ENCODE peak calls at places on chromosomes 16 and 17, in four cellular contexts. One of them, this sample, is unnamed.

GRCh38 chr17:21001813-21002221 is 41.0 kb downstream of the USP22 start:
- DNase-seq in lower lobe of right lung: no peak
- DNase-seq in brain microvascular endothelial cell: no peak
- DNase-seq in right atrium auricular region: no peak
- DNase-seq in this sample: no peak

GRCh38 chr17:35028531-35029262 is 34.8 kb downstream of the RFFL start:
- DNase-seq in lower lobe of right lung: no peak
- DNase-seq in brain microvascular endothelial cell: no peak
- DNase-seq in right atrium auricular region: no peak
- DNase-seq in this sample: no peak

GRCh38 chr17:20092973-20093626 is 83.9 kb downstream of the SPECC1 start:
- DNase-seq in lower lobe of right lung: no peak
- DNase-seq in brain microvascular endothelial cell: no peak
- DNase-seq in right atrium auricular region: no peak
- DNase-seq in this sample: no peak

GRCh38 chr17:74037320-74037719 is 166.2 kb upstream of the RPL38 start:
- DNase-seq in lower lobe of right lung: no peak
- DNase-seq in brain microvascular endothelial cell: peak
- DNase-seq in right atrium auricular region: no peak
- DNase-seq in this sample: no peak

GRCh38 chr16:24568392-24568791 is 29.0 kb downstream of the RBBP6 start:
- DNase-seq in lower lobe of right lung: no peak
- DNase-seq in brain microvascular endothelial cell: no peak
- DNase-seq in right atrium auricular region: no peak
- DNase-seq in this sample: no peak

GRCh38 chr17:42642377-42642776 is 16.7 kb upstream of the TUBG2 start:
- DNase-seq in lower lobe of right lung: no peak
- DNase-seq in brain microvascular endothelial cell: no peak
- DNase-seq in right atrium auricular region: no peak
- DNase-seq in this sample: no peak

GRCh38 chr16:74832228-74832627 is 57.6 kb upstream of the FA2H start:
- DNase-seq in lower lobe of right lung: no peak
- DNase-seq in brain microvascular endothelial cell: no peak
- DNase-seq in right atrium auricular region: no peak
- DNase-seq in this sample: no peak

GRCh38 chr17:7562208-7562605 is 488 bp downstream of the SENP3 start:
- DNase-seq in lower lobe of right lung: no peak
- DNase-seq in brain microvascular endothelial cell: no peak
- DNase-seq in right atrium auricular region: no peak
- DNase-seq in this sample: no peak

GRCh38 chr17:39925282-39926134 is 1.9 kb downstream of the ORMDL3 start:
- DNase-seq in lower lobe of right lung: no peak
- DNase-seq in brain microvascular endothelial cell: no peak
- DNase-seq in right atrium auricular region: no peak
- DNase-seq in this sample: no peak

GRCh38 chr16:87295259-87295658 is 21.9 kb downstream of the C16orf95 start:
- DNase-seq in lower lobe of right lung: no peak
- DNase-seq in brain microvascular endothelial cell: no peak
- DNase-seq in right atrium auricular region: no peak
- DNase-seq in this sample: no peak

GRCh38 chr16:68234188-68235104 is 1.5 kb downstream of the ESRP2 start:
- DNase-seq in lower lobe of right lung: peak
- DNase-seq in brain microvascular endothelial cell: no peak
- DNase-seq in right atrium auricular region: no peak
- DNase-seq in this sample: no peak

GRCh38 chr17:40179923-40180659 is 2.8 kb downstream of the RAPGEFL1 start:
- DNase-seq in lower lobe of right lung: no peak
- DNase-seq in brain microvascular endothelial cell: peak
- DNase-seq in right atrium auricular region: no peak
- DNase-seq in this sample: no peak

GRCh38 chr16:84817206-84817605 is 2.6 kb upstream of the CRISPLD2 start:
- DNase-seq in lower lobe of right lung: no peak
- DNase-seq in brain microvascular endothelial cell: no peak
- DNase-seq in right atrium auricular region: no peak
- DNase-seq in this sample: no peak

GRCh38 chr17:13513039-13513405 is 88.7 kb downstream of the HS3ST3A1 start:
- DNase-seq in lower lobe of right lung: no peak
- DNase-seq in brain microvascular endothelial cell: no peak
- DNase-seq in right atrium auricular region: no peak
- DNase-seq in this sample: no peak

GRCh38 chr17:915416-916201 is 64.0 kb downstream of the NXN start:
- DNase-seq in lower lobe of right lung: no peak
- DNase-seq in brain microvascular endothelial cell: no peak
- DNase-seq in right atrium auricular region: peak
- DNase-seq in this sample: no peak

GRCh38 chr16:81493755-81494433 is 49.3 kb downstream of the CMIP start:
- DNase-seq in lower lobe of right lung: no peak
- DNase-seq in brain microvascular endothelial cell: peak
- DNase-seq in right atrium auricular region: no peak
- DNase-seq in this sample: peak

GRCh38 chr16:22001591-22001990 is 675 bp upstream of the PDZD9 start:
- DNase-seq in lower lobe of right lung: no peak
- DNase-seq in brain microvascular endothelial cell: no peak
- DNase-seq in right atrium auricular region: no peak
- DNase-seq in this sample: peak

GRCh38 chr17:19940722-19941464 is 36.7 kb downstream of the AKAP10 start:
- DNase-seq in lower lobe of right lung: no peak
- DNase-seq in brain microvascular endothelial cell: peak
- DNase-seq in right atrium auricular region: no peak
- DNase-seq in this sample: no peak

GRCh38 chr16:2428051-2428786 is 1.0 kb upstream of the CCNF start:
- DNase-seq in lower lobe of right lung: no peak
- DNase-seq in brain microvascular endothelial cell: no peak
- DNase-seq in right atrium auricular region: no peak
- DNase-seq in this sample: no peak

GRCh38 chr17:13995856-13996635 is 73.3 kb upstream of the COX10 start:
- DNase-seq in lower lobe of right lung: no peak
- DNase-seq in brain microvascular endothelial cell: no peak
- DNase-seq in right atrium auricular region: no peak
- DNase-seq in this sample: no peak

GRCh38 chr16:12976936-12977335 is 75.5 kb downstream of the SHISA9 start:
- DNase-seq in lower lobe of right lung: no peak
- DNase-seq in brain microvascular endothelial cell: no peak
- DNase-seq in right atrium auricular region: no peak
- DNase-seq in this sample: no peak

GRCh38 chr17:55785181-55785580 is 34.3 kb downstream of the PCTP start:
- DNase-seq in lower lobe of right lung: no peak
- DNase-seq in brain microvascular endothelial cell: no peak
- DNase-seq in right atrium auricular region: no peak
- DNase-seq in this sample: no peak

GRCh38 chr16:66900721-66901441 is 17.8 kb downstream of the CDH16 start:
- DNase-seq in lower lobe of right lung: no peak
- DNase-seq in brain microvascular endothelial cell: no peak
- DNase-seq in right atrium auricular region: no peak
- DNase-seq in this sample: no peak

GRCh38 chr17:63694229-63694973 is 5.5 kb downstream of the LIMD2 start:
- DNase-seq in lower lobe of right lung: no peak
- DNase-seq in brain microvascular endothelial cell: no peak
- DNase-seq in right atrium auricular region: no peak
- DNase-seq in this sample: no peak

GRCh38 chr17:80612997-80613731 is 68.5 kb downstream of the RPTOR start:
- DNase-seq in lower lobe of right lung: no peak
- DNase-seq in brain microvascular endothelial cell: no peak
- DNase-seq in right atrium auricular region: no peak
- DNase-seq in this sample: no peak

GRCh38 chr17:39737761-39738567 is at the start of gene GRB7:
- DNase-seq in lower lobe of right lung: peak
- DNase-seq in brain microvascular endothelial cell: no peak
- DNase-seq in right atrium auricular region: no peak
- DNase-seq in this sample: no peak

GRCh38 chr16:27374794-27375499 is 27.0 kb upstream of the IL21R start:
- DNase-seq in lower lobe of right lung: peak
- DNase-seq in brain microvascular endothelial cell: peak
- DNase-seq in right atrium auricular region: peak
- DNase-seq in this sample: peak

GRCh38 chr16:66651474-66651765 is 45.1 kb downstream of the CMTM4 start:
- DNase-seq in lower lobe of right lung: no peak
- DNase-seq in brain microvascular endothelial cell: no peak
- DNase-seq in right atrium auricular region: no peak
- DNase-seq in this sample: no peak

GRCh38 chr16:19755268-19755667 is 37.2 kb downstream of the IQCK start:
- DNase-seq in lower lobe of right lung: no peak
- DNase-seq in brain microvascular endothelial cell: no peak
- DNase-seq in right atrium auricular region: no peak
- DNase-seq in this sample: no peak

GRCh38 chr17:58365980-58366595 is 14.1 kb upstream of the SUPT4H1 start:
- DNase-seq in lower lobe of right lung: no peak
- DNase-seq in brain microvascular endothelial cell: no peak
- DNase-seq in right atrium auricular region: no peak
- DNase-seq in this sample: no peak

GRCh38 chr17:35094902-35095301 is 24.8 kb downstream of the RAD51D start:
- DNase-seq in lower lobe of right lung: no peak
- DNase-seq in brain microvascular endothelial cell: peak
- DNase-seq in right atrium auricular region: no peak
- DNase-seq in this sample: peak

GRCh38 chr17:64534187-64534586 is 27.4 kb downstream of the CEP95 start:
- DNase-seq in lower lobe of right lung: no peak
- DNase-seq in brain microvascular endothelial cell: no peak
- DNase-seq in right atrium auricular region: no peak
- DNase-seq in this sample: no peak

GRCh38 chr17:60468371-60468770 is 46.1 kb downstream of the CHCT1 start:
- DNase-seq in lower lobe of right lung: no peak
- DNase-seq in brain microvascular endothelial cell: no peak
- DNase-seq in right atrium auricular region: no peak
- DNase-seq in this sample: peak

GRCh38 chr16:1458977-1459341 is 14.6 kb upstream of the CCDC154 start:
- DNase-seq in lower lobe of right lung: no peak
- DNase-seq in brain microvascular endothelial cell: no peak
- DNase-seq in right atrium auricular region: no peak
- DNase-seq in this sample: no peak

GRCh38 chr16:83952587-83952939 is 477 bp upstream of the OSGIN1 start:
- DNase-seq in lower lobe of right lung: no peak
- DNase-seq in brain microvascular endothelial cell: no peak
- DNase-seq in right atrium auricular region: no peak
- DNase-seq in this sample: no peak

GRCh38 chr17:77409282-77410161 is 268.8 kb downstream of the SEC14L1 start:
- DNase-seq in lower lobe of right lung: peak
- DNase-seq in brain microvascular endothelial cell: peak
- DNase-seq in right atrium auricular region: no peak
- DNase-seq in this sample: no peak

GRCh38 chr16:200388-200787 is 20.1 kb downstream of the HBQ1 start:
- DNase-seq in lower lobe of right lung: no peak
- DNase-seq in brain microvascular endothelial cell: peak
- DNase-seq in right atrium auricular region: no peak
- DNase-seq in this sample: no peak

GRCh38 chr16:57041182-57042156 is 50.9 kb upstream of the CPNE2 start:
- DNase-seq in lower lobe of right lung: no peak
- DNase-seq in brain microvascular endothelial cell: no peak
- DNase-seq in right atrium auricular region: no peak
- DNase-seq in this sample: no peak

GRCh38 chr16:57038151-57038550 is 48.8 kb downstream of the NLRC5 start:
- DNase-seq in lower lobe of right lung: no peak
- DNase-seq in brain microvascular endothelial cell: peak
- DNase-seq in right atrium auricular region: no peak
- DNase-seq in this sample: no peak

GRCh38 chr16:57036315-57036714 is 47.0 kb downstream of the NLRC5 start:
- DNase-seq in lower lobe of right lung: no peak
- DNase-seq in brain microvascular endothelial cell: no peak
- DNase-seq in right atrium auricular region: no peak
- DNase-seq in this sample: no peak

GRCh38 chr16:57036945-57037344 is 47.6 kb downstream of the NLRC5 start:
- DNase-seq in lower lobe of right lung: no peak
- DNase-seq in brain microvascular endothelial cell: no peak
- DNase-seq in right atrium auricular region: no peak
- DNase-seq in this sample: no peak

GRCh38 chr16:57039148-57039812 is 49.9 kb downstream of the NLRC5 start:
- DNase-seq in lower lobe of right lung: peak
- DNase-seq in brain microvascular endothelial cell: peak
- DNase-seq in right atrium auricular region: no peak
- DNase-seq in this sample: peak
- H3K27ac ChIP-seq in lower lobe of right lung: peak
- H3K27ac ChIP-seq in brain microvascular endothelial cell: peak
- H3K27ac ChIP-seq in right atrium auricular region: no peak
- H3K27ac ChIP-seq in this sample: peak

DNA sequence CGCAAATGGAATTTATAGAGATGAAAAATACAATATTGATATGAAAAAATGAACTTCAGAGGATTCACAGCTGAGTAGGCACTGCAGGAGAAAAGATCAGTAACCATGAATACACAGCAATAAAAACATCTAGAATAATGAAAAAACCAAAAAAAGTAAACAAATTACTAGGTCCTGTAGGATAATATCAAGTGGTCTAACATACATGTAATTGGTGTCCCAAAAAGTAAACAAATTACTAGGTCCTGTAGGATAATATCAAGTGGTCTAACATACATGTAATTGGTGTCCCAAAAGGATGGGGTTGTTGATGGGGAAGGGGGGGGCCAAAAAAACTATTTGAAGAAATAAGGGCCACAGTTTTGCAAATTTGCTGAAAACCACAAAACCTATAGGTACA is 43.4 kb downstream of the ZNF18 start:
- DNase-seq in lower lobe of right lung: no peak
- DNase-seq in brain microvascular endothelial cell: no peak
- DNase-seq in right atrium auricular region: no peak
- DNase-seq in this sample: no peak
- TF ChIP-seq CTCF in lower lobe of right lung: no peak
- TF ChIP-seq CTCF in brain microvascular endothelial cell: no peak
- TF ChIP-seq CTCF in right atrium auricular region: no peak
- TF ChIP-seq CTCF in this sample: no peak

GRCh38 chr17:10172778-10173177 is 25.6 kb downstream of the GAS7 start:
- DNase-seq in lower lobe of right lung: no peak
- DNase-seq in brain microvascular endothelial cell: no peak
- DNase-seq in right atrium auricular region: no peak
- DNase-seq in this sample: no peak

GRCh38 chr17:10172241-10172741 is 26.1 kb downstream of the GAS7 start:
- DNase-seq in lower lobe of right lung: no peak
- DNase-seq in brain microvascular endothelial cell: no peak
- DNase-seq in right atrium auricular region: no peak
- DNase-seq in this sample: no peak

GRCh38 chr17:10170233-10170632 is 28.2 kb downstream of the GAS7 start:
- DNase-seq in lower lobe of right lung: no peak
- DNase-seq in brain microvascular endothelial cell: no peak
- DNase-seq in right atrium auricular region: no peak
- DNase-seq in this sample: no peak

GRCh38 chr17:10171057-10171456 is 27.3 kb downstream of the GAS7 start:
- DNase-seq in lower lobe of right lung: no peak
- DNase-seq in brain microvascular endothelial cell: no peak
- DNase-seq in right atrium auricular region: no peak
- DNase-seq in this sample: no peak

DNA sequence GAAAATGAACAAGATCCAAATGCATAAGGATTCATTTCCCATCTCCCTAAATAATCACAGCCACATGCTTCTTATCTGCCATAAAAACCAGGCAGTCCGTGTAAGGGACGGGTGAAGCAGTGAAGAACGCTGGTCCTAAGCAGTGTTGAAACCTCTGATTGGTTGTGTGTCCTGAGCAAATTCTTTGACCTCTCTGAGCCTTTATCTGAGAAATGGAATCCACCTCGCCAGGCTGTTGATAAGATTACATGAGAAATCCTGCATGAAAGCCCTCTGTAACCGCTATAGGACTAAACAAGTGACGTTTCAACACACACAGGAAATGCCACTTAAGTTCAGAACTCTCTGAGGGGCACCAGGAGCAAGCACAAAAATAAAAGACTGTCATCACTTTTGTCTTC is 26.8 kb downstream of the GAS7 start:
- DNase-seq in lower lobe of right lung: no peak
- DNase-seq in brain microvascular endothelial cell: peak
- DNase-seq in right atrium auricular region: no peak
- DNase-seq in this sample: no peak
- H3K4me3 ChIP-seq in lower lobe of right lung: no peak
- H3K4me3 ChIP-seq in brain microvascular endothelial cell: no peak
- H3K4me3 ChIP-seq in right atrium auricular region: no peak
- H3K4me3 ChIP-seq in this sample: no peak

GRCh38 chr17:45186955-45187354 is 25.3 kb downstream of the HEXIM2 start:
- DNase-seq in lower lobe of right lung: no peak
- DNase-seq in brain microvascular endothelial cell: no peak
- DNase-seq in right atrium auricular region: no peak
- DNase-seq in this sample: no peak
- H3K27ac ChIP-seq in lower lobe of right lung: no peak
- H3K27ac ChIP-seq in brain microvascular endothelial cell: no peak
- H3K27ac ChIP-seq in right atrium auricular region: no peak
- H3K27ac ChIP-seq in this sample: no peak

This sample was measured in AG04450.